ENCODE peak calls at places on chromosomes 3 and 15, in nine cellular contexts. I, N, P, E, Z, F, U, H and O are unnamed samples.

GRCh38 chr3:18079739-18080138 is 337.3 kb upstream of the TBC1D5 start:
- DNase-seq in H (peak), N (no peak), Z (no peak), P (no peak), U (no peak), I (no peak), F (no peak), E (no peak), O (no peak)

GRCh38 chr15:96296264-96296663 is 34.2 kb upstream of the NR2F2 start:
- DNase-seq in Z (no peak), N (peak), F (no peak), I (no peak), P (peak), U (no peak), E (peak), H (peak), O (no peak)

GRCh38 chr3:45760878-45761711 is 35.2 kb downstream of the SLC6A20 start:
- DNase-seq in F (no peak), H (peak), N (peak), U (peak), I (peak), E (peak), Z (peak), P (peak), O (peak)

GRCh38 chr3:100993309-100993708 is at the start of gene ABI3BP:
- DNase-seq in U (no peak), I (peak), N (peak), H (peak), E (peak), F (peak), P (peak), Z (no peak), O (peak)

GRCh38 chr3:169558371-169558770 is 105.1 kb downstream of the MECOM start:
- DNase-seq in U (no peak), Z (no peak), F (no peak), H (no peak), E (no peak), N (no peak), I (no peak), P (no peak), O (no peak)

GRCh38 chr3:144437989-144438388 is 466.4 kb downstream of the DIPK2A start:
- DNase-seq in E (no peak), P (no peak), F (peak), I (no peak), Z (no peak), H (no peak), N (no peak), U (no peak), O (no peak)

GRCh38 chr3:34005886-34006285 is 207.5 kb downstream of the PDCD6IP start:
- DNase-seq in P (peak), U (no peak), Z (no peak), I (no peak), F (no peak), E (no peak), N (no peak), H (peak), O (no peak)

GRCh38 chr15:50017522-50017921 is 101.5 kb downstream of the ATP8B4 start:
- DNase-seq in E (no peak), I (no peak), H (peak), Z (no peak), N (peak), P (no peak), U (no peak), F (no peak), O (no peak)

GRCh38 chr3:190125669-190126068 is 5.0 kb upstream of the P3H2 start:
- DNase-seq in P (no peak), N (no peak), E (no peak), Z (no peak), F (no peak), U (no peak), I (no peak), H (no peak), O (no peak)

GRCh38 chr3:9021610-9022009 is 58.3 kb upstream of the RAD18 start:
- DNase-seq in U (no peak), I (no peak), P (no peak), N (no peak), E (no peak), F (no peak), H (no peak), Z (no peak), O (no peak)

GRCh38 chr3:38374221-38374620 is 27.6 kb downstream of the XYLB start:
- DNase-seq in H (no peak), F (no peak), U (peak), P (no peak), N (no peak), E (no peak), I (no peak), Z (no peak), O (no peak)

GRCh38 chr3:111746772-111747171 is 112.3 kb upstream of the PHLDB2 start:
- DNase-seq in U (no peak), N (no peak), I (no peak), Z (no peak), F (no peak), H (no peak), P (no peak), E (no peak), O (no peak)

GRCh38 chr3:14204605-14205284 is 26.1 kb downstream of the LSM3 start:
- DNase-seq in E (no peak), N (peak), I (peak), H (peak), P (no peak), F (no peak), U (peak), Z (no peak), O (no peak)

GRCh38 chr3:133843634-133844033 is 38.0 kb downstream of the SRPRB start:
- DNase-seq in U (peak), F (no peak), E (no peak), I (no peak), Z (no peak), N (peak), P (peak), H (peak), O (no peak)

GRCh38 chr15:100338247-100338646 is 3.5 kb downstream of the ADAMTS17 start:
- DNase-seq in F (no peak), H (no peak), U (no peak), E (no peak), N (no peak), Z (no peak), P (no peak), I (no peak), O (no peak)

GRCh38 chr15:66852064-66852905 is 150.2 kb downstream of the SMAD6 start:
- DNase-seq in H (no peak), Z (no peak), E (no peak), P (no peak), I (no peak), U (no peak), F (no peak), N (no peak), O (no peak)

GRCh38 chr15:64991536-64992135 is 1.9 kb upstream of the SPG21 start:
- DNase-seq in F (no peak), U (no peak), E (no peak), I (no peak), Z (no peak), N (no peak), H (no peak), P (peak), O (no peak)

GRCh38 chr3:62556121-62556520 is 182.8 kb upstream of the FEZF2 start:
- DNase-seq in E (no peak), U (no peak), I (no peak), N (no peak), F (no peak), H (no peak), Z (no peak), P (no peak), O (no peak)

GRCh38 chr3:181739628-181740027 is 27.9 kb downstream of the SOX2 start:
- DNase-seq in I (no peak), U (no peak), E (peak), P (no peak), Z (no peak), H (no peak), N (no peak), F (no peak), O (no peak)

GRCh38 chr15:25798207-25798931 is 64.8 kb downstream of the ATP10A start:
- DNase-seq in P (no peak), U (no peak), F (no peak), E (no peak), Z (no peak), I (no peak), N (peak), H (peak), O (no peak)

GRCh38 chr3:189041482-189042090 is 130.2 kb upstream of the TPRG1 start:
- DNase-seq in F (no peak), N (peak), Z (peak), U (no peak), E (peak), P (no peak), I (peak), H (peak), O (no peak)

GRCh38 chr15:41923424-41923999 is 29.7 kb upstream of the SPTBN5 start:
- DNase-seq in I (no peak), U (no peak), F (no peak), N (no peak), E (no peak), P (no peak), H (no peak), Z (no peak), O (no peak)

GRCh38 chr3:149330609-149331008 is 2.8 kb downstream of the TM4SF18 start:
- DNase-seq in I (no peak), H (peak), F (no peak), Z (no peak), P (no peak), U (no peak), N (no peak), E (peak), O (no peak)

GRCh38 chr15:100284701-100285100 is 57.1 kb downstream of the ADAMTS17 start:
- DNase-seq in F (no peak), H (no peak), N (peak), P (no peak), I (peak), U (no peak), E (no peak), Z (no peak), O (no peak)

GRCh38 chr3:58531956-58532355 is 5.0 kb downstream of the ACOX2 start:
- DNase-seq in F (no peak), I (no peak), E (peak), H (peak), U (no peak), Z (peak), N (no peak), P (no peak), O (no peak)

GRCh38 chr3:58530354-58530865 is 6.6 kb downstream of the ACOX2 start:
- DNase-seq in E (no peak), Z (no peak), P (no peak), N (no peak), H (no peak), I (no peak), F (no peak), U (no peak), O (no peak)

GRCh38 chr3:58528629-58529028 is 8.4 kb downstream of the ACOX2 start:
- DNase-seq in U (no peak), Z (no peak), H (peak), P (no peak), N (peak), E (peak), I (no peak), F (no peak), O (no peak)

GRCh38 chr3:58531555-58531954 is 5.4 kb downstream of the ACOX2 start:
- DNase-seq in N (no peak), P (no peak), I (no peak), U (no peak), F (no peak), Z (no peak), E (no peak), H (no peak), O (no peak)

GRCh38 chr3:58529516-58530353 is 7.3 kb downstream of the ACOX2 start:
- DNase-seq in P (no peak), H (peak), E (no peak), F (no peak), U (peak), I (no peak), Z (peak), N (peak), O (no peak)
- TF ChIP-seq CTCF in P (peak), H (peak), E (no peak), F (no peak), U (peak), I (no peak), Z (peak), N (peak), O (peak)

GRCh38 chr3:171175840-171176239 is 149.3 kb upstream of the SLC2A2 start:
- DNase-seq in N (no peak), E (no peak), U (no peak), P (peak), Z (no peak), H (peak), I (no peak), F (no peak), O (peak)
- H3K4me3 ChIP-seq in N (no peak), E (no peak), U (no peak), P (no peak), Z (no peak), H (no peak), I (peak), F (no peak), O (peak)

GRCh38 chr3:54127499-54128056 is 5.2 kb downstream of the CACNA2D3 start:
- DNase-seq in Z (no peak), F (no peak), N (no peak), U (no peak), H (no peak), I (no peak), P (no peak), E (no peak), O (no peak)

GRCh38 chr3:54132685-54133084 is 10.3 kb downstream of the CACNA2D3 start:
- DNase-seq in Z (no peak), P (no peak), I (no peak), H (no peak), E (no peak), U (no peak), N (no peak), F (no peak), O (no peak)

GRCh38 chr3:54134155-54134554 is 11.8 kb downstream of the CACNA2D3 start:
- DNase-seq in H (no peak), I (no peak), F (no peak), N (no peak), Z (no peak), P (no peak), U (no peak), E (no peak), O (no peak)

GRCh38 chr3:54133196-54133595 is 10.8 kb downstream of the CACNA2D3 start:
- DNase-seq in P (no peak), U (no peak), E (peak), Z (no peak), N (no peak), H (no peak), F (no peak), I (no peak), O (no peak)

GRCh38 chr3:54131026-54131605 is 8.8 kb downstream of the CACNA2D3 start:
- DNase-seq in E (no peak), Z (no peak), U (no peak), P (no peak), I (no peak), H (no peak), F (no peak), N (no peak), O (no peak)
- TF ChIP-seq CTCF in E (no peak), Z (no peak), U (no peak), P (no peak), I (no peak), H (no peak), F (no peak), N (no peak), O (no peak)

DNA sequence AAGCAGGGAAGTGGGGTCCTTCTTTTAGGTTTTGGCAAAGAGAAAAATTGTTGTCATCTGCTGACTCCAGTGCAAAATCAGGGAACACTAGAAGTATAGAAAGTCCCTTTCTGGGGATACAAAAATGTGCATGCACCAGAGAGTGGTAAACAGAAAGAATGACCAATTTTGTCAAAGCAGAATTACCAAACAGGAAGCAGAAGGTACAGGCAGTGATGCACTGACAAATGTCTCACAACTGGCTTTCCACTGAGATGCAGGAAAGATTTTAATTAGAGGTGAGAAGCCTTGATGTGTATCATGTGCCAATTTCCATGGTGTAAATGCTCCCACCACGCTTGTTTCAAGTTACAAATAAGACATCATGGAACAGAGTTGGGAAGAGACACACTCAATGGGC is 66.0 kb downstream of the TRIM69 start:
- DNase-seq in I (no peak), E (no peak), Z (peak), N (no peak), H (no peak), P (no peak), U (no peak), F (no peak), O (no peak)
- H3K4me3 ChIP-seq in I (no peak), E (no peak), Z (no peak), N (no peak), H (no peak), P (no peak), U (no peak), F (no peak), O (no peak)